ENCODE peak calls at places on chromosomes 16 and 17, in nine cellular contexts. H is kidney glomerular epithelial cell; G is stimulated activated CD4-positive, alpha-beta T cell treated with anti-CD3 and anti-CD28 coated beads, Interleukin-12 subunit alpha, Interleukin-12 subunit beta, amount 100 ng/mL, for 4 hours; V is fibroblast of the conjunctiva; F is NCI-H774; L is GM04503; X is pulmonary artery endothelial cell; D is stimulated activated CD8-positive, alpha-beta memory T cell treated with anti-CD3 and anti-CD28 coated beads, Interleukin-4, amount 100 ng/mL, for 24 hours; J is NCI-H446. T is an unnamed sample.

GRCh38 chr17:58560511-58560910 is 46.1 kb upstream of the MTMR4 start:
- DNase-seq in F (no peak), D (no peak), H (no peak), J (no peak), L (no peak), G (no peak), X (no peak), V (no peak), T (no peak)

GRCh38 chr17:51259574-51260236 is at the start of gene MBTD1:
- DNase-seq in G (peak; percentile 90), L (peak; percentile 76), V (peak; percentile 94), H (peak; percentile 93), F (peak; percentile 98), X (peak; percentile 87), D (peak; percentile 92), J (peak; percentile 96), T (peak; percentile 89)

GRCh38 chr17:73262676-73263642 is 1.3 kb upstream of the CPSF4L start:
- DNase-seq in H (no peak), F (no peak), D (no peak), V (no peak), G (no peak), J (peak; percentile 23), X (no peak), L (no peak), T (no peak)

GRCh38 chr16:10122546-10122945 is 59.7 kb downstream of the GRIN2A start:
- DNase-seq in G (no peak), J (no peak), F (no peak), H (no peak), V (no peak), L (no peak), D (no peak), X (no peak), T (no peak)

GRCh38 chr16:75011634-75012307 is 12.9 kb downstream of the ZNRF1 start:
- DNase-seq in V (peak; percentile 79), G (peak; percentile 32), X (peak; percentile 33), F (no peak), D (no peak), J (no peak), H (peak; percentile 70), L (peak; percentile 78), T (peak; percentile 27)

GRCh38 chr16:85428168-85428898 is 184.8 kb upstream of the GSE1 start:
- DNase-seq in F (no peak), X (no peak), H (peak; percentile 6), G (peak; percentile 34), L (no peak), V (no peak), D (peak; percentile 42), J (no peak), T (peak; percentile 11)

GRCh38 chr16:17305694-17306093 is 165.1 kb downstream of the XYLT1 start:
- DNase-seq in H (no peak), D (peak; percentile 24), F (no peak), G (peak; percentile 26), V (no peak), J (no peak), L (no peak), X (no peak), T (no peak)

GRCh38 chr16:4109250-4109736 is 6.9 kb downstream of the ADCY9 start:
- DNase-seq in F (no peak), X (no peak), V (no peak), G (no peak), D (no peak), H (peak; percentile 14), J (no peak), L (no peak), T (no peak)

GRCh38 chr16:11004351-11004750 is 60.0 kb downstream of the CLEC16A start:
- DNase-seq in H (no peak), J (no peak), D (no peak), F (no peak), L (no peak), X (no peak), V (no peak), G (no peak), T (no peak)

GRCh38 chr17:66724581-66725341 is 110.2 kb upstream of the CACNG5 start:
- DNase-seq in H (no peak), V (peak; percentile 77), J (peak; percentile 42), X (no peak), G (no peak), L (peak; percentile 34), F (peak; percentile 75), D (no peak), T (no peak)

GRCh38 chr17:28368915-28369683 is 1.0 kb downstream of the VTN start:
- DNase-seq in H (no peak), D (no peak), L (no peak), X (no peak), J (no peak), V (no peak), F (no peak), G (no peak), T (no peak)

GRCh38 chr16:2473999-2474876 is 689 bp upstream of the TBC1D24 start:
- DNase-seq in F (no peak), G (peak; percentile 54), D (no peak), V (no peak), H (no peak), L (no peak), X (no peak), J (no peak), T (peak; percentile 38)

GRCh38 chr16:86507173-86508027 is 2.9 kb upstream of the FOXF1 start:
- DNase-seq in F (no peak), L (no peak), J (no peak), D (no peak), G (no peak), V (no peak), X (no peak), H (no peak), T (no peak)

GRCh38 chr16:4373909-4374742 is 2.5 kb downstream of the VASN start:
- DNase-seq in L (peak; percentile 91), G (no peak), J (no peak), F (no peak), H (peak; percentile 76), D (no peak), V (peak; percentile 93), X (no peak), T (no peak)

GRCh38 chr17:48131216-48131824 is 23.8 kb downstream of the SNX11 start:
- DNase-seq in H (peak; percentile 58), G (peak; percentile 31), F (peak; percentile 78), J (peak; percentile 57), L (no peak), V (peak; percentile 52), D (no peak), X (no peak), T (peak; percentile 13)

GRCh38 chr17:38706625-38707298 is 1.7 kb downstream of the MLLT6 start:
- DNase-seq in V (no peak), F (no peak), D (no peak), L (no peak), J (no peak), G (peak; percentile 43), X (no peak), H (no peak), T (no peak)

GRCh38 chr17:68446626-68447041 is 10.7 kb downstream of the WIPI1 start:
- DNase-seq in G (no peak), D (no peak), J (no peak), H (no peak), V (no peak), X (no peak), F (no peak), L (no peak), T (no peak)

GRCh38 chr17:19338031-19338990 is 24.2 kb downstream of the B9D1 start:
- DNase-seq in V (no peak), J (no peak), H (peak; percentile 15), G (peak; percentile 57), L (no peak), X (no peak), F (no peak), D (peak; percentile 45), T (peak; percentile 37)

GRCh38 chr16:53530046-53530445 is 27.0 kb upstream of the AKTIP start:
- DNase-seq in H (no peak), F (peak; percentile 31), L (no peak), J (no peak), V (no peak), X (no peak), D (no peak), G (no peak), T (no peak)

GRCh38 chr17:73520369-73520761 is 123.9 kb downstream of the SDK2 start:
- DNase-seq in G (no peak), X (no peak), H (no peak), F (no peak), L (no peak), J (no peak), V (no peak), D (no peak), T (no peak)

GRCh38 chr17:29107084-29107483 is 64.1 kb downstream of the PIPOX start:
- DNase-seq in J (no peak), G (no peak), X (no peak), L (no peak), H (no peak), F (no peak), D (no peak), V (no peak), T (no peak)

GRCh38 chr17:48515925-48516900 is 14.6 kb downstream of the HOXB1 start:
- DNase-seq in H (no peak), D (no peak), J (no peak), G (no peak), V (no peak), X (no peak), L (no peak), F (no peak), T (no peak)

GRCh38 chr16:49755291-49755611 is 100.7 kb downstream of the ZNF423 start:
- DNase-seq in V (peak; percentile 16), F (no peak), G (no peak), X (no peak), J (no peak), D (no peak), H (peak; percentile 43), L (no peak), T (no peak)

GRCh38 chr17:19361326-19361725 is 1.2 kb downstream of the B9D1 start:
- DNase-seq in G (no peak), D (no peak), H (no peak), X (no peak), F (no peak), J (no peak), L (no peak), V (no peak), T (no peak)